ENCODE peak calls at places on chromosomes 4 and X, in ten cellular contexts. One of them, this sample, is unnamed.

GRCh38 chr4:62717144-62717543 is 1517.0 kb downstream of the ADGRL3 start:
- DNase-seq in NB4: no peak
- DNase-seq in stimulated activated effector memory CD8-positive, alpha-beta T cell treated with anti-CD3 and anti-CD28 coated beads, Interleukin-12 subunit alpha, Interleukin-12 subunit beta, amount 100 ng/mL, for 72 hours: no peak
- DNase-seq in HS-5: no peak
- DNase-seq in skeletal muscle cell: no peak
- DNase-seq in Ammon's horn: no peak
- DNase-seq in mucosa of gallbladder: no peak
- DNase-seq in stimulated activated CD8-positive, alpha-beta memory T cell treated with anti-CD3 and anti-CD28 coated beads, Interleukin-12 subunit alpha, Interleukin-12 subunit beta, amount 100 ng/mL, for 4 hours: no peak
- DNase-seq in CD8-positive, alpha-beta T cell: no peak
- DNase-seq in NCI-H1105: no peak
- DNase-seq in this sample: no peak

GRCh38 chr4:25531272-25531671 is 124.4 kb upstream of the SLC34A2 start:
- DNase-seq in CD8-positive, alpha-beta T cell: no peak
- DNase-seq in Ammon's horn: no peak
- DNase-seq in stimulated activated effector memory CD8-positive, alpha-beta T cell treated with anti-CD3 and anti-CD28 coated beads, Interleukin-12 subunit alpha, Interleukin-12 subunit beta, amount 100 ng/mL, for 72 hours: no peak
- DNase-seq in mucosa of gallbladder: no peak
- DNase-seq in NCI-H1105: no peak
- DNase-seq in stimulated activated CD8-positive, alpha-beta memory T cell treated with anti-CD3 and anti-CD28 coated beads, Interleukin-12 subunit alpha, Interleukin-12 subunit beta, amount 100 ng/mL, for 4 hours: no peak
- DNase-seq in HS-5: no peak
- DNase-seq in NB4: no peak
- DNase-seq in skeletal muscle cell: no peak
- DNase-seq in this sample: no peak

GRCh38 chr4:1056671-1057402 is 45.4 kb downstream of the FGFRL1 start:
- DNase-seq in CD8-positive, alpha-beta T cell: no peak
- DNase-seq in NCI-H1105: no peak
- DNase-seq in Ammon's horn: no peak
- DNase-seq in stimulated activated effector memory CD8-positive, alpha-beta T cell treated with anti-CD3 and anti-CD28 coated beads, Interleukin-12 subunit alpha, Interleukin-12 subunit beta, amount 100 ng/mL, for 72 hours: no peak
- DNase-seq in HS-5: no peak
- DNase-seq in NB4: no peak
- DNase-seq in mucosa of gallbladder: no peak
- DNase-seq in stimulated activated CD8-positive, alpha-beta memory T cell treated with anti-CD3 and anti-CD28 coated beads, Interleukin-12 subunit alpha, Interleukin-12 subunit beta, amount 100 ng/mL, for 4 hours: no peak
- DNase-seq in skeletal muscle cell: no peak
- DNase-seq in this sample: no peak

GRCh38 chr4:763922-764321 is 58.3 kb downstream of the PCGF3 start:
- DNase-seq in stimulated activated effector memory CD8-positive, alpha-beta T cell treated with anti-CD3 and anti-CD28 coated beads, Interleukin-12 subunit alpha, Interleukin-12 subunit beta, amount 100 ng/mL, for 72 hours: no peak
- DNase-seq in HS-5: no peak
- DNase-seq in NCI-H1105: no peak
- DNase-seq in Ammon's horn: no peak
- DNase-seq in NB4: no peak
- DNase-seq in stimulated activated CD8-positive, alpha-beta memory T cell treated with anti-CD3 and anti-CD28 coated beads, Interleukin-12 subunit alpha, Interleukin-12 subunit beta, amount 100 ng/mL, for 4 hours: no peak
- DNase-seq in skeletal muscle cell: no peak
- DNase-seq in CD8-positive, alpha-beta T cell: no peak
- DNase-seq in mucosa of gallbladder: no peak
- DNase-seq in this sample: no peak

GRCh38 chrX:96372313-96373046 is 312.2 kb upstream of the DIAPH2 start:
- DNase-seq in stimulated activated CD8-positive, alpha-beta memory T cell treated with anti-CD3 and anti-CD28 coated beads, Interleukin-12 subunit alpha, Interleukin-12 subunit beta, amount 100 ng/mL, for 4 hours: no peak
- DNase-seq in HS-5: peak
- DNase-seq in Ammon's horn: peak
- DNase-seq in mucosa of gallbladder: no peak
- DNase-seq in CD8-positive, alpha-beta T cell: no peak
- DNase-seq in stimulated activated effector memory CD8-positive, alpha-beta T cell treated with anti-CD3 and anti-CD28 coated beads, Interleukin-12 subunit alpha, Interleukin-12 subunit beta, amount 100 ng/mL, for 72 hours: no peak
- DNase-seq in NB4: peak
- DNase-seq in NCI-H1105: peak
- DNase-seq in skeletal muscle cell: peak
- DNase-seq in this sample: no peak

GRCh38 chr4:12118651-12119213 is 690.0 kb upstream of the HS3ST1 start:
- DNase-seq in mucosa of gallbladder: no peak
- DNase-seq in stimulated activated effector memory CD8-positive, alpha-beta T cell treated with anti-CD3 and anti-CD28 coated beads, Interleukin-12 subunit alpha, Interleukin-12 subunit beta, amount 100 ng/mL, for 72 hours: no peak
- DNase-seq in HS-5: peak
- DNase-seq in NB4: peak
- DNase-seq in NCI-H1105: no peak
- DNase-seq in Ammon's horn: no peak
- DNase-seq in skeletal muscle cell: peak
- DNase-seq in stimulated activated CD8-positive, alpha-beta memory T cell treated with anti-CD3 and anti-CD28 coated beads, Interleukin-12 subunit alpha, Interleukin-12 subunit beta, amount 100 ng/mL, for 4 hours: no peak
- DNase-seq in CD8-positive, alpha-beta T cell: no peak
- DNase-seq in this sample: no peak

GRCh38 chr4:102388636-102389035 is 43.4 kb upstream of the SLC39A8 start:
- DNase-seq in stimulated activated CD8-positive, alpha-beta memory T cell treated with anti-CD3 and anti-CD28 coated beads, Interleukin-12 subunit alpha, Interleukin-12 subunit beta, amount 100 ng/mL, for 4 hours: no peak
- DNase-seq in NB4: no peak
- DNase-seq in NCI-H1105: no peak
- DNase-seq in stimulated activated effector memory CD8-positive, alpha-beta T cell treated with anti-CD3 and anti-CD28 coated beads, Interleukin-12 subunit alpha, Interleukin-12 subunit beta, amount 100 ng/mL, for 72 hours: no peak
- DNase-seq in HS-5: no peak
- DNase-seq in CD8-positive, alpha-beta T cell: no peak
- DNase-seq in mucosa of gallbladder: no peak
- DNase-seq in Ammon's horn: no peak
- DNase-seq in skeletal muscle cell: no peak
- DNase-seq in this sample: no peak

GRCh38 chrX:10379848-10380247 is 223.1 kb downstream of the CLCN4 start:
- DNase-seq in Ammon's horn: no peak
- DNase-seq in NB4: peak
- DNase-seq in mucosa of gallbladder: no peak
- DNase-seq in CD8-positive, alpha-beta T cell: no peak
- DNase-seq in stimulated activated effector memory CD8-positive, alpha-beta T cell treated with anti-CD3 and anti-CD28 coated beads, Interleukin-12 subunit alpha, Interleukin-12 subunit beta, amount 100 ng/mL, for 72 hours: no peak
- DNase-seq in HS-5: no peak
- DNase-seq in NCI-H1105: no peak
- DNase-seq in stimulated activated CD8-positive, alpha-beta memory T cell treated with anti-CD3 and anti-CD28 coated beads, Interleukin-12 subunit alpha, Interleukin-12 subunit beta, amount 100 ng/mL, for 4 hours: no peak
- DNase-seq in skeletal muscle cell: no peak
- DNase-seq in this sample: no peak

GRCh38 chr4:71553605-71554004 is 214.8 kb downstream of the SLC4A4 start:
- DNase-seq in NB4: peak
- DNase-seq in mucosa of gallbladder: no peak
- DNase-seq in NCI-H1105: peak
- DNase-seq in HS-5: peak
- DNase-seq in stimulated activated effector memory CD8-positive, alpha-beta T cell treated with anti-CD3 and anti-CD28 coated beads, Interleukin-12 subunit alpha, Interleukin-12 subunit beta, amount 100 ng/mL, for 72 hours: no peak
- DNase-seq in CD8-positive, alpha-beta T cell: no peak
- DNase-seq in stimulated activated CD8-positive, alpha-beta memory T cell treated with anti-CD3 and anti-CD28 coated beads, Interleukin-12 subunit alpha, Interleukin-12 subunit beta, amount 100 ng/mL, for 4 hours: no peak
- DNase-seq in skeletal muscle cell: peak
- DNase-seq in Ammon's horn: peak
- DNase-seq in this sample: no peak

GRCh38 chrX:15206306-15206705 is 63.6 kb downstream of the ASB9 start:
- DNase-seq in stimulated activated CD8-positive, alpha-beta memory T cell treated with anti-CD3 and anti-CD28 coated beads, Interleukin-12 subunit alpha, Interleukin-12 subunit beta, amount 100 ng/mL, for 4 hours: no peak
- DNase-seq in NB4: no peak
- DNase-seq in skeletal muscle cell: no peak
- DNase-seq in Ammon's horn: no peak
- DNase-seq in CD8-positive, alpha-beta T cell: no peak
- DNase-seq in stimulated activated effector memory CD8-positive, alpha-beta T cell treated with anti-CD3 and anti-CD28 coated beads, Interleukin-12 subunit alpha, Interleukin-12 subunit beta, amount 100 ng/mL, for 72 hours: no peak
- DNase-seq in NCI-H1105: peak
- DNase-seq in mucosa of gallbladder: no peak
- DNase-seq in HS-5: no peak
- DNase-seq in this sample: no peak

GRCh38 chrX:109857898-109858297 is 124.8 kb upstream of the ACSL4 start:
- DNase-seq in HS-5: no peak
- DNase-seq in stimulated activated effector memory CD8-positive, alpha-beta T cell treated with anti-CD3 and anti-CD28 coated beads, Interleukin-12 subunit alpha, Interleukin-12 subunit beta, amount 100 ng/mL, for 72 hours: no peak
- DNase-seq in CD8-positive, alpha-beta T cell: no peak
- DNase-seq in skeletal muscle cell: no peak
- DNase-seq in NCI-H1105: no peak
- DNase-seq in Ammon's horn: no peak
- DNase-seq in mucosa of gallbladder: no peak
- DNase-seq in NB4: no peak
- DNase-seq in stimulated activated CD8-positive, alpha-beta memory T cell treated with anti-CD3 and anti-CD28 coated beads, Interleukin-12 subunit alpha, Interleukin-12 subunit beta, amount 100 ng/mL, for 4 hours: no peak
- DNase-seq in this sample: no peak

GRCh38 chrX:46653482-46653881 is 79.9 kb downstream of the CHST7 start:
- DNase-seq in Ammon's horn: no peak
- DNase-seq in NB4: peak
- DNase-seq in stimulated activated CD8-positive, alpha-beta memory T cell treated with anti-CD3 and anti-CD28 coated beads, Interleukin-12 subunit alpha, Interleukin-12 subunit beta, amount 100 ng/mL, for 4 hours: no peak
- DNase-seq in skeletal muscle cell: no peak
- DNase-seq in CD8-positive, alpha-beta T cell: no peak
- DNase-seq in NCI-H1105: no peak
- DNase-seq in HS-5: no peak
- DNase-seq in stimulated activated effector memory CD8-positive, alpha-beta T cell treated with anti-CD3 and anti-CD28 coated beads, Interleukin-12 subunit alpha, Interleukin-12 subunit beta, amount 100 ng/mL, for 72 hours: no peak
- DNase-seq in mucosa of gallbladder: no peak
- DNase-seq in this sample: no peak

GRCh38 chr4:24303926-24304325 is 280.4 kb downstream of the DHX15 start:
- DNase-seq in Ammon's horn: no peak
- DNase-seq in skeletal muscle cell: no peak
- DNase-seq in stimulated activated CD8-positive, alpha-beta memory T cell treated with anti-CD3 and anti-CD28 coated beads, Interleukin-12 subunit alpha, Interleukin-12 subunit beta, amount 100 ng/mL, for 4 hours: no peak
- DNase-seq in HS-5: no peak
- DNase-seq in CD8-positive, alpha-beta T cell: no peak
- DNase-seq in NCI-H1105: no peak
- DNase-seq in stimulated activated effector memory CD8-positive, alpha-beta T cell treated with anti-CD3 and anti-CD28 coated beads, Interleukin-12 subunit alpha, Interleukin-12 subunit beta, amount 100 ng/mL, for 72 hours: no peak
- DNase-seq in NB4: no peak
- DNase-seq in mucosa of gallbladder: no peak
- DNase-seq in this sample: no peak

GRCh38 chrX:33156152-33156726 is 55.1 kb downstream of the DMD start:
- DNase-seq in NCI-H1105: no peak
- DNase-seq in HS-5: no peak
- DNase-seq in Ammon's horn: no peak
- DNase-seq in skeletal muscle cell: no peak
- DNase-seq in mucosa of gallbladder: no peak
- DNase-seq in stimulated activated effector memory CD8-positive, alpha-beta T cell treated with anti-CD3 and anti-CD28 coated beads, Interleukin-12 subunit alpha, Interleukin-12 subunit beta, amount 100 ng/mL, for 72 hours: no peak
- DNase-seq in stimulated activated CD8-positive, alpha-beta memory T cell treated with anti-CD3 and anti-CD28 coated beads, Interleukin-12 subunit alpha, Interleukin-12 subunit beta, amount 100 ng/mL, for 4 hours: no peak
- DNase-seq in NB4: no peak
- DNase-seq in CD8-positive, alpha-beta T cell: no peak
- DNase-seq in this sample: no peak

GRCh38 chr4:42560465-42560864 is 96.4 kb downstream of the ATP8A1 start:
- DNase-seq in NB4: no peak
- DNase-seq in stimulated activated CD8-positive, alpha-beta memory T cell treated with anti-CD3 and anti-CD28 coated beads, Interleukin-12 subunit alpha, Interleukin-12 subunit beta, amount 100 ng/mL, for 4 hours: no peak
- DNase-seq in mucosa of gallbladder: no peak
- DNase-seq in NCI-H1105: no peak
- DNase-seq in skeletal muscle cell: no peak
- DNase-seq in stimulated activated effector memory CD8-positive, alpha-beta T cell treated with anti-CD3 and anti-CD28 coated beads, Interleukin-12 subunit alpha, Interleukin-12 subunit beta, amount 100 ng/mL, for 72 hours: no peak
- DNase-seq in Ammon's horn: no peak
- DNase-seq in CD8-positive, alpha-beta T cell: no peak
- DNase-seq in HS-5: no peak
- DNase-seq in this sample: no peak

This sample was measured in GM06990.